ENCODE peak calls at places on chromosomes 12 and 14, in eight cellular contexts. Q is CD8-positive, alpha-beta T cell; C is AG04450; S is Peyer's patch; X is tibial artery; I is CD4-positive, CD25-positive, alpha-beta regulatory T cell; O is IMR-90; N is A549. D is an unnamed sample.

GRCh38 chr14:95872777-95873176 is 3.9 kb upstream of the TUNAR start:
- DNase-seq in Q (no peak), C (no peak), S (no peak), X (no peak), I (no peak), O (no peak), N (no peak), D (no peak)

GRCh38 chr12:116916122-116916521 is 5.4 kb downstream of the FBXW8 start:
- DNase-seq in Q (no peak), C (no peak), S (no peak), X (no peak), I (no peak), O (peak), N (no peak), D (no peak)

GRCh38 chr12:62190921-62191746 is 69.1 kb upstream of the USP15 start:
- DNase-seq in Q (no peak), C (peak), S (no peak), X (no peak), I (peak), O (peak), N (no peak), D (no peak)

GRCh38 chr12:96986883-96987523 is 79.9 kb downstream of the NEDD1 start:
- DNase-seq in Q (no peak), C (no peak), S (no peak), X (no peak), I (no peak), O (peak), N (peak), D (peak)

GRCh38 chr12:54051916-54052744 is 1.5 kb upstream of the HOXC4 start:
- DNase-seq in Q (no peak), C (no peak), S (no peak), X (no peak), I (no peak), O (no peak), N (no peak), D (no peak)

GRCh38 chr12:107439101-107439738 is 246.4 kb upstream of the PWP1 start:
- DNase-seq in Q (no peak), C (no peak), S (no peak), X (no peak), I (no peak), O (no peak), N (no peak), D (no peak)

GRCh38 chr14:69614592-69614991 is 3.2 kb downstream of the SUSD6 start:
- DNase-seq in Q (no peak), C (no peak), S (peak), X (peak), I (no peak), O (no peak), N (no peak), D (no peak)

GRCh38 chr12:56237552-56237951 is 7.7 kb downstream of the SLC39A5 start:
- DNase-seq in Q (no peak), C (no peak), S (no peak), X (no peak), I (no peak), O (peak), N (no peak), D (no peak)

GRCh38 chr12:67433393-67434175 is 164.4 kb downstream of the CAND1 start:
- DNase-seq in Q (no peak), C (no peak), S (no peak), X (no peak), I (no peak), O (peak), N (no peak), D (no peak)
- H3K27ac ChIP-seq in Q (no peak), C (peak), S (peak), X (peak), I (no peak), O (peak), N (no peak), D (no peak)

DNA sequence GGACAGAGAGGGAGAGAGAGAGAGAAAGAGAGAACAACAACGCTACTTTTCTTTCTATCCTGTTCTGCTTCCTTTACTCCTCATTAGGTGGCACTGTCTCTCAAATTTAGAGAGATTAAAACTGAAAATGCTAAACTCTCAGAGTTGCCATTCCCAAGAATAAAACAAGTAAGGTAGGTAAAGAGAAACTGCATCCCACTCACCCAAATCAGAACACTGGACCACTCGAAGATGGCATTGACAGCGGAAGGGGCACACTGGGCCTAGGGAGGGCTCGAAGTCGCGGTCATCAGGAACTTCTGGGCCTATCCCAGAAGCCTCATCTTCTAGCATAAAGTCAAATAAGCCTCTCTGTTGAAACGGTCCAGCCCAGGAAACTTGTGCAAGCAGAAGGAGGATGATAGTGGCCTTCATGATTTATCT is 4.5 kb downstream of the DCN start:
- DNase-seq in Q (no peak), C (no peak), S (no peak), X (no peak), I (no peak), O (peak), N (no peak), D (peak)
- H3K27ac ChIP-seq in Q (no peak), C (no peak), S (peak), X (peak), I (no peak), O (peak), N (no peak), D (no peak)

GRCh38 chr12:115194857-115195256 is 510.9 kb upstream of the TBX3 start:
- DNase-seq in Q (no peak), C (no peak), S (no peak), X (no peak), I (no peak), O (no peak), N (no peak), D (no peak)
- H3K27ac ChIP-seq in Q (no peak), C (no peak), S (no peak), X (no peak), I (no peak), O (no peak), N (no peak), D (no peak)

DNA sequence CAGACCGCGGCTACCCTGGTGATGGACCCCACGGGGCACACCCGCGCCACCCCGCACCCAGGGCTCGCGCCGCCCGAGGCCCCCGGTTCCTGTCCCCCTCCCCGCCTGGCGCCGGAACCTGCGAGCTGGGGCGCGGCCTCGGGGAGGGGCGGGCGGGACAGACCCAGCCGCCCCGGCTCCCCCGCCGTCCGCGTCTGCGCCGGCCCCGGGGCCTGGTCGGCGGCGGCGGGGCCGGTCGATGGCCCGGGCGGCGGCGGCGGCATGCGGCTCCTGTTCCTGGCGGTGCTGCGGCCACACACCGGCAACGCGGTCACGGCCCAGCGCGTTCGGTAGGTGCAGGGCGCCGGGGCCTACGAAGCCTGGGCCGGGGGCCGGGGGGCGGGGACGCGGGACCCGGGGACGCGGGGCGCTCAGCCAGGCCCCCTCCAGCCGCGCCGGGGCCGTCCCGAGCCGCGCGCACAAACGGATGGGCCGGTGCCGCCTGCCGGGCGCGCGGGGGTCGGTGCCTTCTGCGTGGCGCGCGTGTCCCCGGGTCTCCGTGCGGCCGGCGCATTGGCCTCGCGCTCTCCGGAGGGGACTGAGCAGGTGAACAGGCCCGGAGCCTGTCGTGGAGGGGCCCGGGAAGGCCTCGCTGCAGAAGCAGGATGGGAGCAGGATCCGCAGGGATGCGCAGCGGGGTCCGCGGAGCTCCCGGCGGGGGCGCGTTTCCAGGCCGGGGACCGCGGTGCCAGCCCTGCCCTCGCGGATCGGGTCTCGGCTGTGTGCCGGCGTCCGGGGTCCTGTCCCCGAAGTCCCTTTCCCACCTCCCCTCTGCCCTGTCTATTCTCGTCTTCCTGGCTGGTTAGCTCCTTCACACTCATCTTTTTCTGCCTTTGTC is at the start of gene GLT1D1:
- DNase-seq in Q (no peak), C (no peak), S (no peak), X (no peak), I (no peak), O (no peak), N (no peak), D (no peak)
- H3K27ac ChIP-seq in Q (no peak), C (no peak), S (no peak), X (no peak), I (no peak), O (no peak), N (no peak), D (no peak)

DNA sequence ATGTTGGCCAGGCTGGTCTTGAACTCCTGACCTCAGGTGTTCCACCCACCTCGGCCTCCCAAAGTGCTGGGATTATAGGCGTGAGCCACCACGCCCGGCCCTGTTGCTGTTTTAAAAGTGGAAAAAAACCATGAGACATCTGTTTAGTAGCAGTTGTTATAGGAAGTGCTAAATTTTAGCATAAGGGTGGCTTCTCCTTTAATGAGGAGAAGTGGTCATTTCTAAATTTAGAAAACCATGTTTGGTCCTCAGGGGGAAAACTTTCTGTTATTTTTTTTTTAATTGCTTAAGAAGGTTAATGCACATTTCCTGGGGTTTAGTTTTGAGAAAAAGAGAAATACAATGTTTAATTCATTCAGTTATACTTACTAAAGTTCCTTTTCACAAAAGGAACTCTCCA is 102.1 kb downstream of the MYRFL start:
- DNase-seq in Q (no peak), C (no peak), S (no peak), X (no peak), I (no peak), O (no peak), N (no peak), D (no peak)
- H3K27ac ChIP-seq in Q (no peak), C (no peak), S (no peak), X (no peak), I (no peak), O (no peak), N (no peak), D (no peak)

GRCh38 chr12:51632598-51632997 is 41.6 kb downstream of the SCN8A start:
- DNase-seq in Q (no peak), C (no peak), S (no peak), X (no peak), I (no peak), O (no peak), N (no peak), D (no peak)

GRCh38 chr12:51635371-51635770 is 44.3 kb downstream of the SCN8A start:
- DNase-seq in Q (no peak), C (no peak), S (no peak), X (no peak), I (no peak), O (peak), N (no peak), D (no peak)

GRCh38 chr12:51631021-51631420 is 40.0 kb downstream of the SCN8A start:
- DNase-seq in Q (no peak), C (no peak), S (no peak), X (no peak), I (no peak), O (no peak), N (no peak), D (no peak)

GRCh38 chr12:51630256-51630880 is 39.3 kb downstream of the SCN8A start:
- DNase-seq in Q (no peak), C (no peak), S (no peak), X (no peak), I (no peak), O (no peak), N (no peak), D (no peak)

GRCh38 chr12:51631591-51631990 is 40.6 kb downstream of the SCN8A start:
- DNase-seq in Q (no peak), C (no peak), S (no peak), X (no peak), I (no peak), O (peak), N (peak), D (no peak)
- H3K27ac ChIP-seq in Q (no peak), C (peak), S (no peak), X (no peak), I (no peak), O (no peak), N (peak), D (no peak)

GRCh38 chr14:103360548-103360947 is 24.7 kb upstream of the MARK3 start:
- DNase-seq in Q (no peak), C (no peak), S (no peak), X (no peak), I (no peak), O (no peak), N (no peak), D (no peak)

GRCh38 chr14:103354141-103354540 is 20.1 kb downstream of the EIF5 start:
- DNase-seq in Q (no peak), C (no peak), S (no peak), X (no peak), I (no peak), O (no peak), N (no peak), D (no peak)

GRCh38 chr14:103361868-103362267 is 23.3 kb upstream of the MARK3 start:
- DNase-seq in Q (no peak), C (peak), S (no peak), X (no peak), I (no peak), O (peak), N (peak), D (no peak)

GRCh38 chr14:103353391-103353790 is 19.4 kb downstream of the EIF5 start:
- DNase-seq in Q (no peak), C (no peak), S (no peak), X (no peak), I (no peak), O (no peak), N (no peak), D (no peak)

DNA sequence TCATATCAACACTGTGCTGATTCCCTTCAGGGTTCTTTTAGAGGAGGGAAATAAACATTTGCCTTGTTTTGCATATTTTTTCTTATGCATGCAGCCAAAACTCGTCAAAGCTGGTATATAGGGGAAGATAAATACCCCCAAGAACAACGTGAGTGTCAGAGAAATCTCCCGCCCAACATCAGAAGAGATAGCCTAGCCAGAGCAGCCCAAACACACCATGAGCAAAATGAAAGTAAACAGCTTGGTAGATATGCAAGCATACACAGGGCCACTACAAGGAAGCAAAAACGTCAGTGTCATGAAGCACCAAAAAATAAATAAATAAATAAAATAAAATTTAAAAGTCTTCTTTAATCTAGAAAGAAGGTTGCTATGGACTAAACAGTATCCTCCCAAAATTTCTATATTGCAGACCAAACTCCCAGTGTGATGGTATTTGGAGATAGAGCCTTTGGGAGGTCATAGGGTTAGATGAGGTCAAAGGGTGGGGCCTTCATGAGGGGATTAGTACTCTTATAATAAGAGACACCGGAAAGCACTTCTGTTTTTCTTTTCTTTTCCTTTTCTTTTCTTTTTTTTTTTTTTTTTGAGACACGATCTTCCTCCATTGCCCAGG is 22.2 kb downstream of the EIF5 start:
- DNase-seq in Q (no peak), C (no peak), S (no peak), X (no peak), I (no peak), O (no peak), N (no peak), D (no peak)
- H3K27ac ChIP-seq in Q (no peak), C (no peak), S (no peak), X (no peak), I (no peak), O (no peak), N (no peak), D (no peak)